ENCODE peak calls at places on chromosomes 5 and 9, in eight cellular contexts. Q is NCI-H748 treated with DMSO at 0.1 percent for 48 hours, W is RKO, V is foreskin fibroblast, L is NT2/D1, E is neural progenitor cell, F is Kasumi-1, R is cardiac septum. C is an unnamed sample.

GRCh38 chr9:21657966-21658667 is 144.3 kb upstream of the MTAP start:
- DNase-seq in Q (no peak), W (no peak), V (peak; percentile 34), L (no peak), E (no peak), F (no peak), R (no peak), C (no peak)

GRCh38 chr5:40027395-40027794 is 602.6 kb upstream of the DAB2 start:
- DNase-seq in Q (no peak), W (no peak), V (no peak), L (no peak), E (no peak), F (no peak), R (no peak), C (no peak)

GRCh38 chr5:73901045-73901444 is 275.0 kb downstream of the ARHGEF28 start:
- DNase-seq in Q (no peak), W (no peak), V (peak; percentile 69), L (no peak), E (peak; percentile 6), F (no peak), R (no peak), C (no peak)

GRCh38 chr5:119828536-119828935 is 199.2 kb downstream of the FAM170A start:
- DNase-seq in Q (no peak), W (no peak), V (peak; percentile 10), L (no peak), E (no peak), F (no peak), R (no peak), C (no peak)

GRCh38 chr5:38379360-38379827 is 121.0 kb downstream of the EGFLAM start:
- DNase-seq in Q (no peak), W (no peak), V (no peak), L (peak; percentile 13), E (peak; percentile 82), F (peak; percentile 69), R (no peak), C (no peak)

GRCh38 chr9:127711831-127712274 is 3.6 kb downstream of the PTRH1 start:
- DNase-seq in Q (no peak), W (no peak), V (no peak), L (no peak), E (peak; percentile 43), F (peak; percentile 22), R (no peak), C (no peak)

GRCh38 chr9:136807281-136808074 is at the start of gene RABL6:
- DNase-seq in Q (peak; percentile 46), W (peak; percentile 87), V (peak; percentile 90), L (no peak), E (peak; percentile 92), F (peak; percentile 64), R (peak; percentile 89), C (no peak)

GRCh38 chr9:33129886-33130284 is 37.3 kb downstream of the B4GALT1 start:
- DNase-seq in Q (no peak), W (no peak), V (no peak), L (no peak), E (no peak), F (peak; percentile 74), R (no peak), C (no peak)

GRCh38 chr9:7980691-7981289 is 181.2 kb upstream of the DMAC1 start:
- DNase-seq in Q (no peak), W (no peak), V (no peak), L (no peak), E (no peak), F (no peak), R (no peak), C (no peak)

GRCh38 chr5:151051066-151051930 is 29.5 kb downstream of the TNIP1 start:
- DNase-seq in Q (no peak), W (peak; percentile 36), V (peak; percentile 90), L (peak; percentile 71), E (peak; percentile 90), F (peak; percentile 92), R (peak; percentile 88), C (no peak)

GRCh38 chr9:137761032-137761431 is 116.5 kb upstream of the CACNA1B start:
- DNase-seq in Q (no peak), W (no peak), V (no peak), L (no peak), E (no peak), F (no peak), R (no peak), C (no peak)

C was measured in NCI-H2081 treated with DMSO at 0.1 percent for 48 hours.